ENCODE peak calls at places on chromosomes 11 and 22, in nine cellular contexts. J, Z, D, O, C, R, E, N and P are unnamed samples.

GRCh38 chr11:125433454-125434121 is 62.5 kb downstream of the FEZ1 start:
- DNase-seq in O (no peak), J (peak), Z (peak), R (peak), N (no peak), E (no peak), D (no peak), C (no peak), P (no peak)

GRCh38 chr11:37721485-37721884 is 1123.4 kb upstream of the RAG2 start:
- DNase-seq in E (no peak), R (no peak), N (no peak), D (no peak), C (no peak), J (no peak), Z (no peak), O (no peak), P (no peak)

GRCh38 chr22:26981520-26981919 is 324.1 kb downstream of the MIAT start:
- DNase-seq in E (peak), C (no peak), Z (no peak), O (no peak), N (no peak), R (no peak), D (no peak), J (no peak), P (no peak)

GRCh38 chr11:124865902-124866851 is 945 bp downstream of the ROBO3 start:
- DNase-seq in E (peak), N (no peak), J (peak), Z (no peak), O (peak), D (no peak), R (peak), C (no peak), P (peak)

GRCh38 chr11:497565-498296 is 9.3 kb downstream of the RNH1 start:
- DNase-seq in Z (peak), N (no peak), C (no peak), J (no peak), D (no peak), E (no peak), O (no peak), R (no peak), P (no peak)

GRCh38 chr11:111798279-111798678 is 32.1 kb upstream of the PPP2R1B start:
- DNase-seq in N (no peak), C (no peak), E (no peak), R (no peak), J (no peak), D (no peak), O (no peak), Z (peak), P (no peak)

GRCh38 chr11:61757213-61757862 is 4.9 kb downstream of the MYRF start:
- DNase-seq in J (no peak), E (no peak), R (no peak), Z (peak), O (no peak), N (no peak), C (no peak), D (no peak), P (no peak)

GRCh38 chr11:32852142-32852541 is 22.4 kb downstream of the PRRG4 start:
- DNase-seq in R (peak), J (no peak), Z (no peak), D (peak), E (no peak), O (no peak), C (no peak), N (no peak), P (no peak)

GRCh38 chr11:11975201-11976092 is 33.0 kb downstream of the DKK3 start:
- DNase-seq in O (no peak), E (no peak), Z (no peak), N (no peak), J (no peak), D (no peak), R (no peak), C (no peak), P (no peak)

GRCh38 chr22:48167238-48167637 is 1404.8 kb downstream of the TBC1D22A start:
- DNase-seq in D (no peak), N (no peak), Z (no peak), C (no peak), J (no peak), O (no peak), E (no peak), R (peak), P (no peak)

GRCh38 chr11:61079416-61080150 is 22.7 kb upstream of the CD5 start:
- DNase-seq in E (no peak), R (no peak), O (no peak), C (no peak), Z (no peak), J (no peak), D (no peak), N (no peak), P (no peak)

GRCh38 chr22:24184057-24184798 is 2.9 kb downstream of the SUSD2 start:
- DNase-seq in J (no peak), E (peak), N (no peak), C (no peak), D (no peak), R (no peak), Z (no peak), O (no peak), P (no peak)

GRCh38 chr11:19728436-19728835 is 15.8 kb downstream of the NAV2 start:
- DNase-seq in J (no peak), Z (no peak), R (no peak), D (no peak), N (no peak), C (peak), O (no peak), E (no peak), P (no peak)

GRCh38 chr11:27875480-27876208 is 175.4 kb upstream of the BDNF start:
- DNase-seq in D (no peak), R (no peak), N (peak), J (no peak), E (no peak), O (no peak), C (no peak), Z (no peak), P (no peak)

GRCh38 chr11:44790211-44790610 is 63.4 kb downstream of the TSPAN18 start:
- DNase-seq in Z (no peak), D (no peak), C (no peak), O (no peak), R (no peak), E (peak), N (no peak), J (no peak), P (no peak)

GRCh38 chr22:43821606-43822425 is 9.7 kb upstream of the EFCAB6 start:
- DNase-seq in C (no peak), N (no peak), D (no peak), O (no peak), R (no peak), E (peak), Z (no peak), J (no peak), P (no peak)

GRCh38 chr11:18865951-18866350 is 73.3 kb downstream of the MRGPRX1 start:
- DNase-seq in Z (no peak), C (no peak), O (no peak), J (no peak), E (no peak), D (no peak), N (no peak), R (peak), P (no peak)

GRCh38 chr11:32893947-32894827 is 1.6 kb downstream of the QSER1 start:
- DNase-seq in O (peak), E (no peak), D (peak), N (peak), Z (peak), C (peak), J (peak), R (peak), P (no peak)

GRCh38 chr11:57871231-57871630 is 109.6 kb downstream of the CTNND1 start:
- DNase-seq in Z (no peak), O (no peak), R (no peak), J (no peak), C (no peak), E (no peak), N (no peak), D (no peak), P (no peak)

GRCh38 chr11:132886335-132886734 is 646.0 kb downstream of the OPCML start:
- DNase-seq in D (peak), N (no peak), J (peak), E (no peak), O (no peak), Z (no peak), R (peak), C (peak), P (no peak)

GRCh38 chr11:3184732-3185347 is 19.7 kb upstream of the OSBPL5 start:
- DNase-seq in R (no peak), D (no peak), C (no peak), O (no peak), Z (no peak), J (no peak), N (no peak), E (no peak), P (no peak)

GRCh38 chr11:128587415-128587814 is at the start of gene ETS1:
- DNase-seq in D (no peak), R (peak), N (no peak), O (no peak), J (no peak), E (no peak), C (no peak), Z (no peak), P (no peak)

GRCh38 chr11:17208257-17208999 is 642 bp upstream of the PIK3C2A start:
- DNase-seq in R (peak), D (no peak), Z (peak), N (peak), J (peak), E (peak), C (no peak), O (peak), P (peak)

GRCh38 chr22:27460596-27461347 is 340.8 kb downstream of the MN1 start:
- DNase-seq in R (no peak), E (peak), J (peak), O (no peak), Z (peak), C (peak), N (no peak), D (no peak), P (no peak)

GRCh38 chr11:101126551-101127347 is 2.9 kb downstream of the PGR start:
- DNase-seq in Z (no peak), R (peak), O (no peak), E (peak), C (no peak), N (no peak), J (peak), D (no peak), P (no peak)

GRCh38 chr11:8357505-8357888 is 93.8 kb upstream of the LMO1 start:
- DNase-seq in O (no peak), R (no peak), C (no peak), N (no peak), Z (no peak), E (peak), J (no peak), D (no peak), P (no peak)

GRCh38 chr11:23947883-23948282 is 549.0 kb upstream of the LUZP2 start:
- DNase-seq in N (no peak), Z (no peak), O (no peak), D (no peak), C (no peak), J (peak), E (no peak), R (no peak), P (no peak)